ENCODE peak calls at places on chromosomes 4 and X, in six cellular contexts. One of them, this sample, is unnamed.

GRCh38 chr4:183987987-183988392 is 82.9 kb downstream of the STOX2 start:
- DNase-seq in astrocyte: peak
- DNase-seq in NB4: peak
- DNase-seq in mucosa of descending colon: peak
- DNase-seq in sigmoid colon: peak
- DNase-seq in GM12878: no peak
- DNase-seq in this sample: peak

GRCh38 chrX:123976671-123977316 is 15.3 kb downstream of the STAG2 start:
- DNase-seq in astrocyte: no peak
- DNase-seq in NB4: peak
- DNase-seq in mucosa of descending colon: no peak
- DNase-seq in sigmoid colon: no peak
- DNase-seq in GM12878: no peak
- DNase-seq in this sample: no peak

GRCh38 chr4:138665851-138666250 is 349.7 kb upstream of the NOCT start:
- DNase-seq in astrocyte: no peak
- DNase-seq in NB4: no peak
- DNase-seq in mucosa of descending colon: no peak
- DNase-seq in sigmoid colon: no peak
- DNase-seq in GM12878: no peak
- DNase-seq in this sample: no peak

GRCh38 chr4:4866124-4866832 is 6.8 kb downstream of the MSX1 start:
- DNase-seq in astrocyte: no peak
- DNase-seq in NB4: no peak
- DNase-seq in mucosa of descending colon: no peak
- DNase-seq in sigmoid colon: no peak
- DNase-seq in GM12878: no peak
- DNase-seq in this sample: no peak

GRCh38 chr4:77433102-77433733 is 172.4 kb upstream of the CXCL13 start:
- DNase-seq in astrocyte: peak
- DNase-seq in NB4: peak
- DNase-seq in mucosa of descending colon: no peak
- DNase-seq in sigmoid colon: no peak
- DNase-seq in GM12878: peak
- DNase-seq in this sample: no peak

GRCh38 chrX:49053223-49054072 is 5.4 kb upstream of the CCDC120 start:
- DNase-seq in astrocyte: no peak
- DNase-seq in NB4: no peak
- DNase-seq in mucosa of descending colon: peak
- DNase-seq in sigmoid colon: peak
- DNase-seq in GM12878: no peak
- DNase-seq in this sample: no peak

GRCh38 chrX:33149580-33149979 is 61.8 kb downstream of the DMD start:
- DNase-seq in astrocyte: no peak
- DNase-seq in NB4: no peak
- DNase-seq in mucosa of descending colon: no peak
- DNase-seq in sigmoid colon: no peak
- DNase-seq in GM12878: no peak
- DNase-seq in this sample: no peak

GRCh38 chrX:73127700-73128241 is 48.5 kb upstream of the PABPC1L2A start:
- DNase-seq in astrocyte: no peak
- DNase-seq in NB4: no peak
- DNase-seq in mucosa of descending colon: no peak
- DNase-seq in sigmoid colon: no peak
- DNase-seq in GM12878: no peak
- DNase-seq in this sample: no peak

GRCh38 chr4:3424522-3425095 is 17.2 kb upstream of the HGFAC start:
- DNase-seq in astrocyte: no peak
- DNase-seq in NB4: no peak
- DNase-seq in mucosa of descending colon: no peak
- DNase-seq in sigmoid colon: no peak
- DNase-seq in GM12878: no peak
- DNase-seq in this sample: no peak

GRCh38 chrX:14920196-14920595 is 47.0 kb downstream of the MOSPD2 start:
- DNase-seq in astrocyte: peak
- DNase-seq in NB4: no peak
- DNase-seq in mucosa of descending colon: no peak
- DNase-seq in sigmoid colon: no peak
- DNase-seq in GM12878: no peak
- DNase-seq in this sample: no peak

GRCh38 chrX:134764202-134764785 is 106.0 kb upstream of the PLAC1 start:
- DNase-seq in astrocyte: no peak
- DNase-seq in NB4: peak
- DNase-seq in mucosa of descending colon: no peak
- DNase-seq in sigmoid colon: no peak
- DNase-seq in GM12878: no peak
- DNase-seq in this sample: no peak

GRCh38 chr4:147480891-147481576 is at the start of gene EDNRA:
- DNase-seq in astrocyte: peak
- DNase-seq in NB4: no peak
- DNase-seq in mucosa of descending colon: no peak
- DNase-seq in sigmoid colon: no peak
- DNase-seq in GM12878: no peak
- DNase-seq in this sample: no peak

GRCh38 chr4:2064276-2064991 is 5.3 kb downstream of the NAT8L start:
- DNase-seq in astrocyte: no peak
- DNase-seq in NB4: no peak
- DNase-seq in mucosa of descending colon: peak
- DNase-seq in sigmoid colon: no peak
- DNase-seq in GM12878: no peak
- DNase-seq in this sample: no peak

GRCh38 chrX:48540015-48540350 is 469 bp downstream of the TBC1D25 start:
- DNase-seq in astrocyte: no peak
- DNase-seq in NB4: no peak
- DNase-seq in mucosa of descending colon: no peak
- DNase-seq in sigmoid colon: no peak
- DNase-seq in GM12878: no peak
- DNase-seq in this sample: no peak

GRCh38 chr4:75057369-75057768 is 124.5 kb downstream of the PARM1 start:
- DNase-seq in astrocyte: no peak
- DNase-seq in NB4: no peak
- DNase-seq in mucosa of descending colon: no peak
- DNase-seq in sigmoid colon: no peak
- DNase-seq in GM12878: no peak
- DNase-seq in this sample: no peak

GRCh38 chrX:48714573-48714972 is 18.0 kb downstream of the SUV39H1 start:
- DNase-seq in astrocyte: no peak
- DNase-seq in NB4: no peak
- DNase-seq in mucosa of descending colon: no peak
- DNase-seq in sigmoid colon: no peak
- DNase-seq in GM12878: no peak
- DNase-seq in this sample: no peak

GRCh38 chr4:8761167-8761823 is 110.3 kb downstream of the HMX1 start:
- DNase-seq in astrocyte: no peak
- DNase-seq in NB4: no peak
- DNase-seq in mucosa of descending colon: peak
- DNase-seq in sigmoid colon: peak
- DNase-seq in GM12878: no peak
- DNase-seq in this sample: no peak

GRCh38 chrX:119238557-119238956 is 2.5 kb downstream of the PGRMC1 start:
- DNase-seq in astrocyte: peak
- DNase-seq in NB4: no peak
- DNase-seq in mucosa of descending colon: no peak
- DNase-seq in sigmoid colon: no peak
- DNase-seq in GM12878: no peak
- DNase-seq in this sample: no peak

GRCh38 chrX:43850612-43851011 is 31.6 kb downstream of the MAOB start:
- DNase-seq in astrocyte: no peak
- DNase-seq in NB4: no peak
- DNase-seq in mucosa of descending colon: no peak
- DNase-seq in sigmoid colon: no peak
- DNase-seq in GM12878: no peak
- DNase-seq in this sample: no peak

GRCh38 chr4:120664851-120665250 is 257.7 kb downstream of the PRDM5 start:
- DNase-seq in astrocyte: no peak
- DNase-seq in NB4: no peak
- DNase-seq in mucosa of descending colon: no peak
- DNase-seq in sigmoid colon: no peak
- DNase-seq in GM12878: no peak
- DNase-seq in this sample: no peak

GRCh38 chr4:120672558-120673147 is 249.9 kb downstream of the PRDM5 start:
- DNase-seq in astrocyte: peak
- DNase-seq in NB4: no peak
- DNase-seq in mucosa of descending colon: no peak
- DNase-seq in sigmoid colon: no peak
- DNase-seq in GM12878: no peak
- DNase-seq in this sample: no peak

GRCh38 chr4:120671538-120671937 is 251.0 kb downstream of the PRDM5 start:
- DNase-seq in astrocyte: no peak
- DNase-seq in NB4: no peak
- DNase-seq in mucosa of descending colon: no peak
- DNase-seq in sigmoid colon: no peak
- DNase-seq in GM12878: no peak
- DNase-seq in this sample: no peak

GRCh38 chr4:120667102-120667501 is 255.4 kb downstream of the PRDM5 start:
- DNase-seq in astrocyte: no peak
- DNase-seq in NB4: no peak
- DNase-seq in mucosa of descending colon: no peak
- DNase-seq in sigmoid colon: no peak
- DNase-seq in GM12878: no peak
- DNase-seq in this sample: no peak
- H3K4me3 ChIP-seq in astrocyte: no peak
- H3K4me3 ChIP-seq in NB4: no peak
- H3K4me3 ChIP-seq in mucosa of descending colon: no peak
- H3K4me3 ChIP-seq in sigmoid colon: no peak
- H3K4me3 ChIP-seq in GM12878: no peak
- H3K4me3 ChIP-seq in this sample: no peak

DNA sequence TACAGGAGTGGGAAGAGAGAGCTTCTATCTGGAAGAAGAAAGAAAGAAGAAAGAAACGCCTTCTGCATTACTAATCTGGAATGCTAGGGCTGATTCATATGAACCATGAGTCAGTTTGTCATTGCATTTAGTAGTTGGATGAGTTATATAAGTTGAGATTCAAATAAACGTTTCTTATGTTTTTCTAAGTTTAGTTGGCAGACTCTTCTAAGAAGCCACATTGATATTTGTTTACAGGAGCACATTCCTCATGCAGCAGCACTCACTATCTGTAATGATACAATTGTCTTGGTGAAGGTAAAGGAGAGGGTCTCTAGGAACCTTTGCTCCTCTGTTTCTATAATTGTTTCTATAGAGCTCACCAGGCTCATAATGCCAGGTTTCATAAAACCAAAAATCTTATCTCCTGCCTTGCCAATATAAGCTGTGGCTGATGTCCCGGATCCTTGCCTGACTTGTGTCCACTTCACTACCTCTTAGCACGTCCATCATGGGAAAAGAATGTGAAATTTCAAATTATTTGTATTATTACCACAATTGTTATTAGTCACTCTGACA is 39.5 kb downstream of the HOPX start:
- DNase-seq in astrocyte: peak
- DNase-seq in NB4: no peak
- DNase-seq in mucosa of descending colon: no peak
- DNase-seq in sigmoid colon: no peak
- DNase-seq in GM12878: no peak
- DNase-seq in this sample: peak
- TF ChIP-seq CTCF in astrocyte: peak
- TF ChIP-seq CTCF in NB4: no peak
- TF ChIP-seq CTCF in mucosa of descending colon: no peak
- TF ChIP-seq CTCF in sigmoid colon: no peak
- TF ChIP-seq CTCF in GM12878: no peak
- TF ChIP-seq CTCF in this sample: no peak

GRCh38 chrX:44908198-44908597 is 35.2 kb downstream of the KDM6A start:
- DNase-seq in astrocyte: peak
- DNase-seq in NB4: peak
- DNase-seq in mucosa of descending colon: no peak
- DNase-seq in sigmoid colon: no peak
- DNase-seq in GM12878: no peak
- DNase-seq in this sample: no peak

GRCh38 chrX:44906041-44906440 is 33.1 kb downstream of the KDM6A start:
- DNase-seq in astrocyte: no peak
- DNase-seq in NB4: no peak
- DNase-seq in mucosa of descending colon: no peak
- DNase-seq in sigmoid colon: no peak
- DNase-seq in GM12878: no peak
- DNase-seq in this sample: no peak

GRCh38 chrX:44904542-44905115 is 31.6 kb downstream of the KDM6A start:
- DNase-seq in astrocyte: no peak
- DNase-seq in NB4: no peak
- DNase-seq in mucosa of descending colon: no peak
- DNase-seq in sigmoid colon: no peak
- DNase-seq in GM12878: no peak
- DNase-seq in this sample: no peak

GRCh38 chrX:44908838-44909237 is 35.9 kb downstream of the KDM6A start:
- DNase-seq in astrocyte: no peak
- DNase-seq in NB4: no peak
- DNase-seq in mucosa of descending colon: no peak
- DNase-seq in sigmoid colon: no peak
- DNase-seq in GM12878: no peak
- DNase-seq in this sample: no peak

GRCh38 chrX:44906542-44906941 is 33.6 kb downstream of the KDM6A start:
- DNase-seq in astrocyte: no peak
- DNase-seq in NB4: no peak
- DNase-seq in mucosa of descending colon: no peak
- DNase-seq in sigmoid colon: no peak
- DNase-seq in GM12878: no peak
- DNase-seq in this sample: no peak
- H3K4me3 ChIP-seq in astrocyte: no peak
- H3K4me3 ChIP-seq in NB4: no peak
- H3K4me3 ChIP-seq in mucosa of descending colon: no peak
- H3K4me3 ChIP-seq in sigmoid colon: no peak
- H3K4me3 ChIP-seq in GM12878: peak
- H3K4me3 ChIP-seq in this sample: no peak

GRCh38 chr4:101349346-101350064 is 2.2 kb upstream of the PPP3CA start:
- DNase-seq in astrocyte: peak
- DNase-seq in NB4: no peak
- DNase-seq in mucosa of descending colon: peak
- DNase-seq in sigmoid colon: peak
- DNase-seq in GM12878: no peak
- DNase-seq in this sample: no peak

GRCh38 chr4:101347557-101348366 is 436 bp upstream of the PPP3CA start:
- DNase-seq in astrocyte: peak
- DNase-seq in NB4: peak
- DNase-seq in mucosa of descending colon: peak
- DNase-seq in sigmoid colon: peak
- DNase-seq in GM12878: peak
- DNase-seq in this sample: peak

GRCh38 chr4:101347267-101347556 is at the start of gene PPP3CA:
- DNase-seq in astrocyte: no peak
- DNase-seq in NB4: no peak
- DNase-seq in mucosa of descending colon: no peak
- DNase-seq in sigmoid colon: no peak
- DNase-seq in GM12878: no peak
- DNase-seq in this sample: no peak

GRCh38 chr4:101346562-101347266 is 612 bp downstream of the PPP3CA start:
- DNase-seq in astrocyte: peak
- DNase-seq in NB4: no peak
- DNase-seq in mucosa of descending colon: peak
- DNase-seq in sigmoid colon: peak
- DNase-seq in GM12878: no peak
- DNase-seq in this sample: no peak

DNA sequence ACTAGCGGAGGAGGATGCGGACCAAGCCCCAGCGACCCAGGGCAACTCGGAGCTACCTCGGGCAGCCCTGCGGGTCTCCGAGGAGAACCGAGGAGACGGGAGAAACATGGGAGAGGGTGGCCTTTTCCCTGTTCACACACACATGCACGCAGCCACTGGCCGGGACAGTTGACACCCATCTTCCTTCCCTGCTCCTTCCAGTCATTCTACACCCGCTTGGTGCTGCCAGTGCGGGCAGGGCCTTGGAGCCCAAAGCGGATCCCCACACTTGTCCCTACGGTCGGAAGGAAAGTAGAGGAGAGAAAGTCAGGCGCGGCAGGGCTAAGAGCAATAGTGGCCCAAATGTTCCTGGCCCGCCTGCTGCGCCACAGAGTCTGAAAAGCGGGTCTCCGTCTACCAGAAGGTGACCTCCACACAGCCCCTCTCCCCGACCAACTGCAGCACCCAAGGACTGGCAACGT is 1.1 kb upstream of the PPP3CA start:
- DNase-seq in astrocyte: no peak
- DNase-seq in NB4: peak
- DNase-seq in mucosa of descending colon: no peak
- DNase-seq in sigmoid colon: no peak
- DNase-seq in GM12878: no peak
- DNase-seq in this sample: no peak
- TF ChIP-seq CTCF in astrocyte: no peak
- TF ChIP-seq CTCF in NB4: no peak
- TF ChIP-seq CTCF in mucosa of descending colon: no peak
- TF ChIP-seq CTCF in sigmoid colon: no peak
- TF ChIP-seq CTCF in GM12878: no peak
- TF ChIP-seq CTCF in this sample: no peak

This sample was measured in AG04449.